ENCODE peak calls at places on chromosomes 2 and 18, in seven cellular contexts. D is mucosa of descending colon, N is NCI-H460, J is pulmonary artery endothelial cell, A is OCI-M1, Z is NCI-H1105, R is AG08395. M is an unnamed sample.

GRCh38 chr2:105068387-105068786 is 30.5 kb downstream of the MRPS9 start:
- DNase-seq in D (no peak), Z (no peak), R (no peak), J (no peak), A (no peak), N (no peak), M (no peak)

GRCh38 chr18:24436939-24437338 is 10.5 kb downstream of the IMPACT start:
- DNase-seq in R (no peak), Z (no peak), N (no peak), J (no peak), D (no peak), A (no peak), M (no peak)

GRCh38 chr18:8314123-8314522 is 295.1 kb upstream of the RAB12 start:
- DNase-seq in N (no peak), Z (no peak), R (peak), J (no peak), A (peak), D (no peak), M (no peak)

GRCh38 chr2:30645745-30646119 is 161.5 kb downstream of the CAPN13 start:
- DNase-seq in A (no peak), Z (no peak), J (no peak), R (no peak), N (peak), D (no peak), M (no peak)

GRCh38 chr2:218902427-218902826 is 21.8 kb downstream of the WNT10A start:
- DNase-seq in D (no peak), Z (no peak), J (no peak), N (no peak), A (no peak), R (no peak), M (no peak)

GRCh38 chr2:60446413-60447358 is 106.8 kb downstream of the BCL11A start:
- DNase-seq in D (no peak), R (no peak), N (no peak), A (no peak), J (no peak), Z (no peak), M (no peak)

GRCh38 chr2:160703648-160704585 is 210.3 kb upstream of the RBMS1 start:
- DNase-seq in R (no peak), D (no peak), A (peak), N (peak), J (no peak), Z (no peak), M (no peak)

GRCh38 chr2:146984014-146984413 is 860.8 kb upstream of the ACVR2A start:
- DNase-seq in Z (no peak), N (no peak), D (no peak), A (no peak), R (no peak), J (no peak), M (no peak)

GRCh38 chr2:42567806-42568429 is 514 bp upstream of the MTA3 start:
- DNase-seq in A (no peak), J (no peak), R (peak), D (peak), Z (peak), N (no peak), M (no peak)

GRCh38 chr18:11324956-11325873 is 175.8 kb upstream of the PIEZO2 start:
- DNase-seq in R (peak), A (peak), D (no peak), Z (no peak), J (no peak), N (no peak), M (no peak)

GRCh38 chr2:235098273-235098672 is 146.5 kb downstream of the SH3BP4 start:
- DNase-seq in Z (peak), D (no peak), J (no peak), R (no peak), N (no peak), A (no peak), M (no peak)

GRCh38 chr18:50665519-50665918 is 105.6 kb downstream of the MAPK4 start:
- DNase-seq in D (no peak), Z (no peak), R (no peak), A (no peak), N (no peak), J (no peak), M (no peak)

GRCh38 chr18:57803119-57803969 is at the start of gene ATP8B1:
- DNase-seq in R (peak), A (no peak), N (no peak), J (no peak), D (peak), Z (peak), M (peak)

GRCh38 chr18:57004366-57005121 is 142.3 kb upstream of the BOD1L2 start:
- DNase-seq in R (peak), Z (no peak), D (no peak), A (peak), N (no peak), J (peak), M (no peak)

GRCh38 chr2:40797115-40797514 is 345.2 kb upstream of the SLC8A1 start:
- DNase-seq in D (no peak), Z (no peak), A (no peak), J (no peak), R (no peak), N (no peak), M (no peak)

GRCh38 chr2:24382363-24383021 is 22.2 kb upstream of the ITSN2 start:
- DNase-seq in N (peak), D (peak), J (peak), R (peak), Z (peak), A (peak), M (no peak)

GRCh38 chr2:157105372-157105771 is 152.1 kb upstream of the GALNT5 start:
- DNase-seq in A (no peak), D (no peak), R (no peak), J (no peak), N (no peak), Z (no peak), M (no peak)

GRCh38 chr18:25349926-25350560 is 1.9 kb downstream of the ZNF521 start:
- DNase-seq in D (no peak), R (no peak), J (no peak), Z (no peak), N (no peak), A (peak), M (peak)

GRCh38 chr2:116023026-116023425 is 1580.6 kb downstream of the DPP10 start:
- DNase-seq in Z (no peak), A (no peak), N (no peak), R (no peak), J (no peak), D (no peak), M (no peak)

GRCh38 chr2:133532919-133533318 is 35.3 kb downstream of the NCKAP5 start:
- DNase-seq in N (peak), D (no peak), A (no peak), R (no peak), J (no peak), Z (no peak), M (no peak)

GRCh38 chr2:215711484-215712034 is 275.7 kb upstream of the FN1 start:
- DNase-seq in R (peak), Z (no peak), J (peak), A (no peak), D (no peak), N (no peak), M (no peak)

GRCh38 chr2:144151877-144152276 is 368.0 kb downstream of the ZEB2 start:
- DNase-seq in R (no peak), J (no peak), N (no peak), Z (no peak), A (peak), D (no peak), M (no peak)

GRCh38 chr2:62340981-62341624 is 145.2 kb downstream of the B3GNT2 start:
- DNase-seq in R (peak), A (no peak), N (no peak), Z (peak), J (no peak), D (no peak), M (no peak)

GRCh38 chr2:213036836-213037235 is 114.6 kb downstream of the IKZF2 start:
- DNase-seq in D (no peak), R (peak), J (no peak), A (no peak), Z (no peak), N (no peak), M (no peak)

GRCh38 chr2:177554365-177554764 is 161.8 kb downstream of the AGPS start:
- DNase-seq in D (no peak), N (no peak), A (no peak), R (no peak), J (no peak), Z (no peak), M (no peak)

GRCh38 chr2:114642371-114642770 is 199.9 kb downstream of the DPP10 start:
- DNase-seq in D (no peak), A (no peak), N (no peak), J (no peak), R (no peak), Z (no peak), M (no peak)

GRCh38 chr2:142689206-142689605 is 188.3 kb upstream of the KYNU start:
- DNase-seq in R (no peak), A (no peak), D (no peak), J (no peak), N (no peak), Z (no peak), M (no peak)

GRCh38 chr2:42046819-42047487 is 868 bp upstream of the PKDCC start:
- DNase-seq in J (no peak), R (no peak), A (no peak), Z (no peak), D (no peak), N (no peak), M (no peak)

GRCh38 chr2:234478121-234478858 is 18.6 kb downstream of the ARL4C start:
- DNase-seq in R (no peak), Z (no peak), D (no peak), J (no peak), A (no peak), N (no peak), M (no peak)

GRCh38 chr2:162030363-162030762 is 43.7 kb downstream of the DPP4 start:
- DNase-seq in J (no peak), D (no peak), N (no peak), Z (no peak), R (no peak), A (no peak), M (no peak)

GRCh38 chr2:166766220-166766619 is 122.1 kb upstream of the XIRP2 start:
- DNase-seq in J (no peak), Z (no peak), D (no peak), A (no peak), N (no peak), R (no peak), M (no peak)

GRCh38 chr2:233165895-233166661 is 85.4 kb upstream of the ATG16L1 start:
- DNase-seq in Z (no peak), N (peak), D (peak), R (no peak), J (no peak), A (peak), M (no peak)

GRCh38 chr2:144137705-144138428 is 382.1 kb downstream of the ZEB2 start:
- DNase-seq in Z (no peak), D (no peak), N (no peak), A (no peak), R (peak), J (no peak), M (no peak)

GRCh38 chr2:141728142-141728541 is 402.7 kb downstream of the LRP1B start:
- DNase-seq in D (no peak), J (no peak), Z (no peak), R (no peak), N (no peak), A (no peak), M (no peak)

GRCh38 chr2:118696786-118697465 is 150.5 kb downstream of the EN1 start:
- DNase-seq in J (no peak), R (no peak), A (no peak), Z (no peak), N (no peak), D (no peak), M (no peak)

GRCh38 chr2:215723011-215723410 is 287.1 kb upstream of the FN1 start:
- DNase-seq in A (no peak), R (no peak), N (no peak), Z (no peak), D (no peak), J (no peak), M (no peak)

GRCh38 chr2:174153757-174154680 is 94.3 kb downstream of the OLA1 start:
- DNase-seq in J (peak), A (peak), Z (no peak), D (no peak), N (no peak), R (peak), M (no peak)

GRCh38 chr2:219628986-219629901 is 1.8 kb downstream of the SLC4A3 start:
- DNase-seq in N (no peak), A (peak), D (no peak), Z (no peak), R (no peak), J (no peak), M (no peak)